ENCODE peak calls at places on chromosomes 2 and 18, in five cellular contexts. One of them, this sample, is unnamed.

GRCh38 chr2:177328056-177328455 is 63.5 kb upstream of the NFE2L2 start:
- DNase-seq in T-helper 2 cell: no peak
- DNase-seq in KG1: no peak
- DNase-seq in stimulated activated CD8-positive, alpha-beta memory T cell treated with anti-CD3 and anti-CD28 coated beads, Interleukin-15, amount 100 ng/mL, for 4 hours: no peak
- DNase-seq in stimulated activated CD4-positive, alpha-beta T cell treated with anti-CD3 and anti-CD28 coated beads, Interleukin-1b, Interleukin-23, amount 100 ng/mL, for 48 hours: no peak
- DNase-seq in this sample: no peak

GRCh38 chr2:216279459-216279858 is 92.8 kb downstream of the MARCHF4 start:
- DNase-seq in T-helper 2 cell: no peak
- DNase-seq in KG1: no peak
- DNase-seq in stimulated activated CD8-positive, alpha-beta memory T cell treated with anti-CD3 and anti-CD28 coated beads, Interleukin-15, amount 100 ng/mL, for 4 hours: no peak
- DNase-seq in stimulated activated CD4-positive, alpha-beta T cell treated with anti-CD3 and anti-CD28 coated beads, Interleukin-1b, Interleukin-23, amount 100 ng/mL, for 48 hours: no peak
- DNase-seq in this sample: no peak

GRCh38 chr2:173027181-173028128 is 48.2 kb upstream of the MAP3K20 start:
- DNase-seq in T-helper 2 cell: peak
- DNase-seq in KG1: peak
- DNase-seq in stimulated activated CD8-positive, alpha-beta memory T cell treated with anti-CD3 and anti-CD28 coated beads, Interleukin-15, amount 100 ng/mL, for 4 hours: peak
- DNase-seq in stimulated activated CD4-positive, alpha-beta T cell treated with anti-CD3 and anti-CD28 coated beads, Interleukin-1b, Interleukin-23, amount 100 ng/mL, for 48 hours: peak
- DNase-seq in this sample: peak

GRCh38 chr2:235024951-235025773 is 73.3 kb downstream of the SH3BP4 start:
- DNase-seq in T-helper 2 cell: no peak
- DNase-seq in KG1: no peak
- DNase-seq in stimulated activated CD8-positive, alpha-beta memory T cell treated with anti-CD3 and anti-CD28 coated beads, Interleukin-15, amount 100 ng/mL, for 4 hours: no peak
- DNase-seq in stimulated activated CD4-positive, alpha-beta T cell treated with anti-CD3 and anti-CD28 coated beads, Interleukin-1b, Interleukin-23, amount 100 ng/mL, for 48 hours: no peak
- DNase-seq in this sample: no peak

GRCh38 chr18:73136134-73136533 is 268.3 kb upstream of the NETO1 start:
- DNase-seq in T-helper 2 cell: no peak
- DNase-seq in KG1: peak
- DNase-seq in stimulated activated CD8-positive, alpha-beta memory T cell treated with anti-CD3 and anti-CD28 coated beads, Interleukin-15, amount 100 ng/mL, for 4 hours: no peak
- DNase-seq in stimulated activated CD4-positive, alpha-beta T cell treated with anti-CD3 and anti-CD28 coated beads, Interleukin-1b, Interleukin-23, amount 100 ng/mL, for 48 hours: no peak
- DNase-seq in this sample: no peak

GRCh38 chr2:122186761-122187222 is 431.3 kb downstream of the TSN start:
- DNase-seq in T-helper 2 cell: no peak
- DNase-seq in KG1: peak
- DNase-seq in stimulated activated CD8-positive, alpha-beta memory T cell treated with anti-CD3 and anti-CD28 coated beads, Interleukin-15, amount 100 ng/mL, for 4 hours: no peak
- DNase-seq in stimulated activated CD4-positive, alpha-beta T cell treated with anti-CD3 and anti-CD28 coated beads, Interleukin-1b, Interleukin-23, amount 100 ng/mL, for 48 hours: no peak
- DNase-seq in this sample: no peak

GRCh38 chr2:19362652-19363473 is 4.4 kb upstream of the OSR1 start:
- DNase-seq in T-helper 2 cell: peak
- DNase-seq in KG1: no peak
- DNase-seq in stimulated activated CD8-positive, alpha-beta memory T cell treated with anti-CD3 and anti-CD28 coated beads, Interleukin-15, amount 100 ng/mL, for 4 hours: no peak
- DNase-seq in stimulated activated CD4-positive, alpha-beta T cell treated with anti-CD3 and anti-CD28 coated beads, Interleukin-1b, Interleukin-23, amount 100 ng/mL, for 48 hours: no peak
- DNase-seq in this sample: peak

GRCh38 chr2:234764378-234764777 is 187.4 kb upstream of the SH3BP4 start:
- DNase-seq in T-helper 2 cell: no peak
- DNase-seq in KG1: no peak
- DNase-seq in stimulated activated CD8-positive, alpha-beta memory T cell treated with anti-CD3 and anti-CD28 coated beads, Interleukin-15, amount 100 ng/mL, for 4 hours: no peak
- DNase-seq in stimulated activated CD4-positive, alpha-beta T cell treated with anti-CD3 and anti-CD28 coated beads, Interleukin-1b, Interleukin-23, amount 100 ng/mL, for 48 hours: no peak
- DNase-seq in this sample: no peak

GRCh38 chr18:78073275-78073674 is 823.6 kb downstream of the GALR1 start:
- DNase-seq in T-helper 2 cell: no peak
- DNase-seq in KG1: no peak
- DNase-seq in stimulated activated CD8-positive, alpha-beta memory T cell treated with anti-CD3 and anti-CD28 coated beads, Interleukin-15, amount 100 ng/mL, for 4 hours: no peak
- DNase-seq in stimulated activated CD4-positive, alpha-beta T cell treated with anti-CD3 and anti-CD28 coated beads, Interleukin-1b, Interleukin-23, amount 100 ng/mL, for 48 hours: no peak
- DNase-seq in this sample: no peak

This sample was measured in gastrocnemius medialis.